ENCODE peak calls at places on chromosome 13, in seven cellular contexts. V is IMR-90; S is psoas muscle; G is right lobe of liver; X is uterus; E is GM23248; H is effector memory CD4-positive, alpha-beta T cell. I is an unnamed sample.

GRCh38 chr13:112328936-112329335 is 47.2 kb upstream of the SPACA7 start:
- DNase-seq in H (no peak), E (no peak), X (no peak), S (no peak), G (no peak), V (no peak), I (no peak)

GRCh38 chr13:85806553-85807175 is 7.4 kb upstream of the SLITRK6 start:
- DNase-seq in V (peak), X (no peak), E (peak), S (no peak), H (no peak), G (no peak), I (no peak)

GRCh38 chr13:44757671-44758070 is 181.5 kb upstream of the TSC22D1 start:
- DNase-seq in G (no peak), V (no peak), H (no peak), X (no peak), E (no peak), S (no peak), I (no peak)

GRCh38 chr13:110265682-110266430 is 41.1 kb downstream of the COL4A1 start:
- DNase-seq in V (no peak), X (no peak), E (no peak), S (peak), G (no peak), H (no peak), I (no peak)

GRCh38 chr13:24764276-24764630 is 284 bp downstream of the RNF17 start:
- DNase-seq in V (no peak), E (no peak), H (no peak), G (no peak), X (no peak), S (no peak), I (no peak)

GRCh38 chr13:62626771-62627170 is 1211.1 kb upstream of the PCDH20 start:
- DNase-seq in V (no peak), S (no peak), G (no peak), E (no peak), H (no peak), X (no peak), I (no peak)

GRCh38 chr13:63629591-63629990 is 2213.9 kb upstream of the PCDH20 start:
- DNase-seq in H (no peak), V (no peak), S (no peak), G (no peak), E (no peak), X (no peak), I (no peak)

GRCh38 chr13:112217431-112217830 is 150.5 kb downstream of the SOX1 start:
- DNase-seq in E (no peak), V (no peak), X (no peak), H (no peak), S (no peak), G (no peak), I (no peak)

GRCh38 chr13:109933476-109933875 is 147.1 kb upstream of the IRS2 start:
- DNase-seq in X (no peak), H (no peak), G (no peak), S (no peak), E (no peak), V (no peak), I (no peak)

GRCh38 chr13:41428155-41428554 is 29.2 kb upstream of the RGCC start:
- DNase-seq in X (no peak), S (no peak), G (no peak), H (no peak), E (peak), V (no peak), I (no peak)

GRCh38 chr13:51683537-51684050 is 99.3 kb downstream of the WDFY2 start:
- DNase-seq in X (no peak), S (no peak), V (no peak), H (no peak), E (no peak), G (no peak), I (no peak)

GRCh38 chr13:80235131-80235530 is 105.8 kb downstream of the SPRY2 start:
- DNase-seq in E (no peak), X (no peak), S (no peak), H (no peak), G (no peak), V (no peak), I (no peak)

GRCh38 chr13:78022164-78022877 is 103.7 kb upstream of the EDNRB start:
- DNase-seq in S (no peak), V (peak), E (peak), G (no peak), H (no peak), X (no peak), I (no peak)

GRCh38 chr13:19586904-19587634 is 25.7 kb upstream of the TPTE2 start:
- DNase-seq in G (no peak), V (peak), H (peak), S (peak), X (no peak), E (peak), I (peak)

GRCh38 chr13:23599083-23599925 is 29.1 kb downstream of the TNFRSF19 start:
- DNase-seq in S (no peak), G (no peak), E (no peak), V (no peak), X (no peak), H (no peak), I (no peak)

GRCh38 chr13:43331676-43332075 is 308.3 kb downstream of the DNAJC15 start:
- DNase-seq in H (no peak), E (no peak), V (peak), S (no peak), X (no peak), G (no peak), I (no peak)

GRCh38 chr13:108508263-108508662 is 121.1 kb upstream of the MYO16 start:
- DNase-seq in S (no peak), G (no peak), E (peak), V (peak), X (no peak), H (no peak), I (no peak)

GRCh38 chr13:77113496-77113895 is 86.5 kb upstream of the FBXL3 start:
- DNase-seq in G (no peak), E (peak), X (no peak), V (no peak), H (no peak), S (no peak), I (no peak)

GRCh38 chr13:31166591-31166990 is 4.9 kb upstream of the HSPH1 start:
- DNase-seq in E (no peak), G (no peak), S (no peak), X (no peak), V (peak), H (no peak), I (no peak)

DNA sequence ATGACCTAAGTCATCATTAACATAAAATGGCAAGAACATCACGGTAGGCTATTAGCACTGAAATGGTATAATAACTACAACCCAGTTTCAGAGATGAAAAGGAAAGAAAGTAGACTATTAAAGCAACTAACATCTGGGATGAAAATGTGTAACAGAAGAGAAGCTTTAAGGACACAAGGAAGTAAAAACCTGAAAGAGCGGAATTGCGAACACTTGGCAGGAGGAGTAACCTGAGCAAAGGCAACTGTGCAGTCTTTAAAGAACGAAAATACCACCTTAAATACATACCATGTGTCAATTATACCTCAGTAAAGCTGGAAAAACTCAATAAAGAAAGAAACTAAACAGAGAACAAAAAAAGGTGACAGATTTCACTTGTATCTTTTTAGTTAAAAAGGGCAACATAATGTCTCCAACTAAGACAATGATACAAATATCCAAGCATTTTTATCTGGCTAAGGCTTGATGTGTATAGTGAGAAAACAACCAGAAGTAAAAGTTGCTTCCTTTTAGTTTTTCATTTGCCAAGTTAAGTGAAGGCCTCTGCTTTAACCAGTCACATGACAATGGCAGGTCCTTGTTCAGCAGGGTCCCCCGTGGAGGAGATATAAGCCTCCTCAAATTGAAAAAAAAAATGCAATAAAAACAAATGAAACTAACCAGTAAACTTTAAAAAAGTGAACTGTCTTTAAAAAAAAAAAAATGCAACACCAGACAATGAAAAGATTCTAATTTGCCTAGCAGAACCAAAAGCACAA is 11.6 kb downstream of the USP12 start:
- DNase-seq in E (no peak), H (no peak), S (no peak), G (no peak), X (no peak), V (no peak), I (no peak)
- H3K27ac ChIP-seq in E (no peak), H (no peak), S (no peak), G (no peak), X (no peak), V (no peak), I (no peak)

DNA sequence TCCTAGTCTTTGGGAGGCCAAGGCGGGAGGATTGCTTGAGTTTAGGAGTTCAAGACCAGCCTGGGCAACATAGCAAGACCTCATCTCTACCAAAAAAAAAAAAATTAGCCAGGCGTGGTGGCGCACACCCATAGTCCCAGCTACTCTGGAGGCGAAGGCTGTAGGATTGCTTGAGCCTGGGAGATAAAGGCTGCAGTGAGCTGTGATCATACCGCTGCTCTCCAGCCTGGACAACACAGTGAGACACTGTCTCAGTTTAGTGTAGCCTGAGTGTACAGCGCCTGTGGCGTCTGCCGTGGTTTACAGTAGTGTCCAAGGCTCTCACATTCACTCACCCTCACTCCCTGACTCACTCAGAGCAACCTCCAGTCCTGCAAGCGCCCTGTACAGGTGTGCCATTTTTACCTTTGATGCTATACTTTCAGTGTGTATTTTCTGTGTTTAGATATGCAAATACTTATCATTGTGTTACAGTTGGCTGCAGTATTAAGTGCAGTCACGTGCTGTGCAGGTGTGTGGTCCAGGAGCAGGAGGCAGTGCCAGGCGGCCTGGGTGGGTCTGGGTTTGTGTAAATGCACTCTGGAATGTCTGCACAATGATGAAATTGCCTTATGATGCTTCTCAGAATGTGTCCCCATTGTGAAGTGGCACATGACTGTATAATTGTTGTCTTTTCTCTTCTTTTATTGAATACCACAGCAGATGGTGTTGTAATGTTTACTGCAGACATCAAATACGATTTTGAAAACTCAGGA is 36.1 kb upstream of the DCUN1D2 start:
- DNase-seq in G (no peak), H (no peak), V (no peak), E (no peak), S (no peak), X (no peak), I (no peak)
- H3K4me3 ChIP-seq in G (no peak), H (no peak), V (no peak), E (no peak), S (no peak), X (no peak), I (no peak)

GRCh38 chr13:94505730-94506129 is 26.2 kb upstream of the DCT start:
- DNase-seq in E (no peak), S (no peak), G (no peak), H (no peak), X (no peak), V (no peak), I (no peak)
- H3K27ac ChIP-seq in E (no peak), S (no peak), G (no peak), H (no peak), X (no peak), V (no peak), I (no peak)

DNA sequence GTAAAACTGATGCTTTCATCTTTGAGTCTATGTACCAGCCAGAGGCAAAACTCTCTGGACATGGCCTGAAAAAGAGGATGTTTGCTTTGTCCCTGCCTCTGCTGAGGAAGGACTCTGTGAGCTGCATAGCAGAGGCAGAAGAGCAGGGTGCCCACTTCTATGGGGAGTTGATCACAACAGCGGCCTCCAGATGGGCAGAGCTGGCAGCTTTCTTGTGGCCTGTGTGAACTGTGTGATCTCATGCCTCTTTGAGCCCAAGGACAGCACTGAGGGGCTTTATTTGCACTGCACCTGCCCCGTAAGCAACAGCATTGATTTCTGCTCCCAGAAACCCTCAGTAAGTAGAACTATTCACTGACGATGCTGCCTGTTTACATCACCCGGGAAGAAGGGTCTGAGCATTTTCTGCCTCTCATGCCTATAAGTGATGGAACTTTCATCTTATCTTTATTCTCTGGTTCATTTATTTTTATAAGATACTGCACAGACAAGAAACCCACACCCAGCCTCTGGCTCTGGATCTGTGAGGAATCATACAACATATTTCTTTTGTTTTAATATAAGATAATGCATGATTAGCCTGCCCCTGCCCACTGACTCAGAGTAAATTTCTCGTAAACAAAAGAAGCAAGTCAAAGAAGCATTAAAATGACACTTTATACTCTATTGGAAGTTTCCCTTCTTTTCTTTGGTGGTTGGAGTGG is 244.2 kb upstream of the SOX21 start:
- DNase-seq in E (no peak), G (no peak), X (no peak), V (no peak), S (no peak), H (no peak), I (no peak)
- H3K4me3 ChIP-seq in E (no peak), G (no peak), X (no peak), V (no peak), S (no peak), H (no peak), I (no peak)

DNA sequence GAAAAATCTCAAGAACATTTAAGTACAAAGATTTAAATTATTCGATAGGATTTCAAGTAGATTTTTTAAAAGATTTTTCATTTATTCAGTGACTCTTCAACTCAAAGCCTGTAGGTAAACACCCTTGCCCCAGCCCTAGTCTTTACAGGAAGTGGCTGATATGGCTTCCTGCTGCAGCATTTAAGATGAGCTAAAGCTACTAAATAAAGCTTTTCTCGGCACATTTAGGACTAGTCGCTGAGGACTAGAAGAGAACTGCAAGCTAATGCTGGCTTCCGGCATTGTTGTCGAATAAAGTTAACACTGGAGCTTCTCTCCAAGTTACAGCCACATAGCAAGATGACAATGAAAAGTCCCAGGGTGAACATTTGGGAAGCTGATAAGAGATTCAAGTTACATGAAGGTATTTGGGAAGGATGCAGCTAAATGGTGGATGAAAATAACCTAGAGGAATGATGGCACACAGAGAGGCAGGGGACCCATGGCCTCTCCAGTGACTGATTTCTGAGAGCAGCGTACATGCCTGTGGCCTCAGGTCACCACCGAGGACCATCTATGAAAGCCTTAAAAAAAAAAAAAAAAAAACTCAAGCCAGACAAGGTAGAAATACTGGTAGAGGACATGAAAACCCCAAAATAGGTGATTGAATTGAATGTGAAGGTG is 155.6 kb downstream of the DCT start:
- DNase-seq in H (no peak), S (no peak), G (no peak), X (no peak), V (no peak), E (no peak), I (no peak)
- H3K27ac ChIP-seq in H (peak), S (no peak), G (no peak), X (no peak), V (no peak), E (no peak), I (no peak)

GRCh38 chr13:97258801-97259200 is 36.7 kb downstream of the MBNL2 start:
- DNase-seq in H (no peak), X (no peak), G (no peak), E (peak), V (peak), S (no peak), I (no peak)
- H3K4me3 ChIP-seq in H (no peak), X (no peak), G (no peak), E (no peak), V (no peak), S (no peak), I (no peak)

DNA sequence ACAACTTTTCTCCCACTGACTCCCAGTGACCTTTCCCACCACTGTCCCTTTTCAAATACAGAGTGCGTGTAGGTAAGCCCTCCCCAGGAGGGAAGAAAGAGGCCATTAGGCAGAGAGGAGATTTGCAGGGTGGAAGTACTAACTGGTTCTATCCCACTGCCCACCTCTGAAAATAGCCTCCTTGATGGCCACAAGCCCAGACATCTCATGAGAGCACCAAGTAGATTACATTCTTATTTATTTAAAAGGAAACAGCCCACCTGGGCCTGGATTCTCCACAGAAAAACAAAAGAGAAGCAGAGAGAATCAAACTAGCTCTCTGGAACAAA is 445.3 kb downstream of the FOXO1 start:
- DNase-seq in E (no peak), G (no peak), H (no peak), V (no peak), X (no peak), S (no peak), I (no peak)
- H3K27ac ChIP-seq in E (no peak), G (peak), H (peak), V (no peak), X (peak), S (no peak), I (peak)

GRCh38 chr13:98449273-98449672 is 127.6 kb downstream of the STK24 start:
- DNase-seq in V (no peak), E (no peak), S (no peak), G (no peak), H (no peak), X (no peak), I (no peak)
- H3K4me3 ChIP-seq in V (no peak), E (no peak), S (no peak), G (no peak), H (no peak), X (no peak), I (no peak)